ENCODE peak calls at places on chromosomes 2 and 18, in seven cellular contexts. L, F, M, B, S, C and R are unnamed samples.

GRCh38 chr2:6650311-6650710 is 215.4 kb downstream of the CMPK2 start:
- DNase-seq in S (no peak), L (no peak), C (peak; percentile 20), M (no peak), F (no peak), B (no peak), R (no peak)

GRCh38 chr2:8627019-8627691 is 54.7 kb upstream of the ID2 start:
- DNase-seq in L (no peak), M (no peak), C (no peak), F (no peak), B (no peak), S (no peak), R (no peak)

GRCh38 chr2:76953733-76954347 is 568.3 kb downstream of the LRRTM4 start:
- DNase-seq in B (no peak), M (peak; percentile 28), L (no peak), C (no peak), F (no peak), S (peak; percentile 1), R (no peak)

GRCh38 chr18:9757851-9758587 is 49.9 kb downstream of the RAB31 start:
- DNase-seq in C (no peak), F (no peak), B (no peak), S (no peak), L (no peak), M (no peak), R (peak; percentile 78)

GRCh38 chr2:174859563-174860169 is 95.4 kb upstream of the CHRNA1 start:
- DNase-seq in B (no peak), M (no peak), C (no peak), S (no peak), L (no peak), F (no peak), R (no peak)

GRCh38 chr2:157304811-157305712 is 20.6 kb downstream of the ERMN start:
- DNase-seq in F (no peak), C (no peak), L (no peak), B (no peak), M (no peak), S (peak; percentile 51), R (peak; percentile 90)

GRCh38 chr2:222572761-222573174 is 83.1 kb downstream of the FARSB start:
- DNase-seq in F (no peak), S (no peak), L (no peak), M (no peak), B (no peak), C (no peak), R (peak; percentile 39)

GRCh38 chr2:11827547-11827946 is 81.1 kb downstream of the LPIN1 start:
- DNase-seq in M (no peak), S (no peak), L (no peak), C (no peak), B (no peak), F (no peak), R (no peak)

GRCh38 chr18:3689986-3690681 is 240.2 kb downstream of the TGIF1 start:
- DNase-seq in C (no peak), B (no peak), F (no peak), M (no peak), L (no peak), S (no peak), R (no peak)

GRCh38 chr2:124171472-124172063 is 146.5 kb downstream of the CNTNAP5 start:
- DNase-seq in S (no peak), M (no peak), L (no peak), B (no peak), F (no peak), C (no peak), R (no peak)

GRCh38 chr18:2337552-2338141 is 233.7 kb downstream of the METTL4 start:
- DNase-seq in L (no peak), M (no peak), B (peak; percentile 29), C (no peak), F (no peak), S (no peak), R (peak; percentile 41)

GRCh38 chr18:79575891-79576685 is 103.5 kb upstream of the CTDP1 start:
- DNase-seq in C (no peak), B (no peak), S (peak; percentile 6), L (no peak), M (no peak), F (no peak), R (no peak)

GRCh38 chr2:130827502-130828251 is 9.0 kb upstream of the ARHGEF4 start:
- DNase-seq in L (no peak), S (no peak), C (no peak), M (peak; percentile 52), B (no peak), F (no peak), R (peak; percentile 88)

GRCh38 chr18:79300382-79300781 is 95.3 kb upstream of the NFATC1 start:
- DNase-seq in B (no peak), C (peak; percentile 35), S (no peak), M (no peak), L (no peak), F (no peak), R (no peak)

GRCh38 chr2:37768491-37768925 is 97.1 kb upstream of the CDC42EP3 start:
- DNase-seq in C (no peak), F (no peak), L (no peak), S (no peak), B (no peak), M (peak; percentile 88), R (peak; percentile 98)

GRCh38 chr2:29063646-29064372 is 10.5 kb downstream of the PCARE start:
- DNase-seq in F (no peak), S (peak; percentile 14), L (no peak), M (no peak), B (no peak), C (peak; percentile 46), R (no peak)

GRCh38 chr2:200300650-200301314 is 5.7 kb upstream of the SPATS2L start:
- DNase-seq in B (no peak), F (no peak), L (no peak), M (no peak), S (no peak), C (no peak), R (peak; percentile 91)

GRCh38 chr2:177484396-177484795 is 91.8 kb downstream of the AGPS start:
- DNase-seq in F (no peak), M (no peak), C (no peak), B (no peak), L (no peak), S (no peak), R (no peak)

GRCh38 chr2:109209412-109209811 is 80.4 kb downstream of the SH3RF3 start:
- DNase-seq in B (no peak), S (peak; percentile 23), C (no peak), M (peak; percentile 43), L (no peak), F (no peak), R (peak; percentile 78)

GRCh38 chr2:53793821-53794220 is 7.0 kb downstream of the ERLEC1 start:
- DNase-seq in F (no peak), S (no peak), M (no peak), L (no peak), C (no peak), B (no peak), R (no peak)

GRCh38 chr2:218607436-218608115 is at the start of gene PLCD4:
- DNase-seq in L (no peak), M (no peak), F (no peak), B (no peak), S (no peak), C (no peak), R (peak; percentile 85)

GRCh38 chr2:223598994-223599645 is 3.0 kb downstream of the SCG2 start:
- DNase-seq in M (no peak), L (no peak), F (no peak), C (no peak), B (no peak), S (peak; percentile 40), R (peak; percentile 88)

GRCh38 chr2:181004647-181005325 is 24.4 kb downstream of the UBE2E3 start:
- DNase-seq in B (no peak), F (no peak), L (no peak), C (no peak), M (no peak), S (no peak), R (no peak)

GRCh38 chr18:77870238-77870637 is 620.6 kb downstream of the GALR1 start:
- DNase-seq in S (no peak), F (no peak), C (no peak), B (no peak), M (no peak), L (no peak), R (no peak)

GRCh38 chr2:73913414-73914054 is 13.1 kb upstream of the DGUOK start:
- DNase-seq in M (no peak), B (no peak), F (no peak), C (no peak), S (no peak), L (no peak), R (no peak)

GRCh38 chr18:26487437-26487836 is 60.9 kb downstream of the KCTD1 start:
- DNase-seq in L (no peak), C (no peak), B (no peak), S (no peak), F (peak; percentile 4), M (no peak), R (peak; percentile 24)

GRCh38 chr2:156320491-156320896 is 12.0 kb downstream of the NR4A2 start:
- DNase-seq in L (no peak), C (no peak), S (no peak), M (no peak), B (peak; percentile 17), F (no peak), R (peak; percentile 70)

GRCh38 chr2:180291060-180291459 is 284.0 kb upstream of the CWC22 start:
- DNase-seq in S (peak; percentile 39), C (no peak), L (no peak), F (no peak), B (no peak), M (peak; percentile 5), R (peak; percentile 74)